ENCODE peak calls at places on chromosome 21, in four cellular contexts. E is hippocampal formation; Y is H9; N is activated CD4-positive, alpha-beta T cell treated with anti-CD3 and anti-CD28 coated beads, Interleukin-2, amount 10 ng/mL, durations not matched to agents 7 days and 5 days. C is an unnamed sample.

GRCh38 chr21:39874759-39875158 is 7.5 kb downstream of the PCP4 start:
- DNase-seq in E (no peak), N (no peak), Y (no peak), C (no peak)

GRCh38 chr21:46480466-46480865 is 21.8 kb downstream of the DIP2A start:
- DNase-seq in N (no peak), E (no peak), Y (no peak), C (no peak)

GRCh38 chr21:28421716-28422480 is 570.8 kb downstream of the LTN1 start:
- DNase-seq in E (no peak), Y (no peak), N (no peak), C (no peak)

GRCh38 chr21:36589352-36589971 is 109.5 kb upstream of the SIM2 start:
- DNase-seq in Y (peak), E (no peak), N (peak), C (no peak)

GRCh38 chr21:32712043-32712442 is 15.8 kb downstream of the SYNJ1 start:
- DNase-seq in E (no peak), Y (no peak), N (peak), C (no peak)

GRCh38 chr21:25563399-25564116 is 43.7 kb downstream of the MRPL39 start:
- DNase-seq in Y (no peak), E (no peak), N (peak), C (no peak)

GRCh38 chr21:34614693-34615486 is at the start of gene RCAN1:
- DNase-seq in N (peak), E (peak), Y (peak), C (peak)

GRCh38 chr21:43266534-43266933 is 97.7 kb downstream of the CRYAA start:
- DNase-seq in Y (no peak), N (no peak), E (no peak), C (no peak)

GRCh38 chr21:43192501-43193081 is 23.8 kb downstream of the CRYAA start:
- DNase-seq in E (no peak), N (no peak), Y (no peak), C (no peak)

GRCh38 chr21:41280115-41280919 is 36.3 kb upstream of the FAM3B start:
- DNase-seq in Y (no peak), E (no peak), N (no peak), C (no peak)

GRCh38 chr21:43209575-43210453 is 41.0 kb downstream of the CRYAA start:
- DNase-seq in N (no peak), Y (peak), E (no peak), C (no peak)

GRCh38 chr21:15549671-15550070 is 180.1 kb upstream of the USP25 start:
- DNase-seq in N (no peak), Y (peak), E (no peak), C (no peak)

GRCh38 chr21:27648560-27648959 is 681.7 kb upstream of the ADAMTS5 start:
- DNase-seq in E (no peak), Y (no peak), N (no peak), C (no peak)

GRCh38 chr21:33761104-33762036 is 119.1 kb downstream of the ITSN1 start:
- DNase-seq in E (no peak), N (no peak), Y (no peak), C (no peak)

GRCh38 chr21:27649323-27649722 is 682.4 kb upstream of the ADAMTS5 start:
- DNase-seq in Y (no peak), E (no peak), N (no peak), C (no peak)

GRCh38 chr21:44854664-44855446 is 18.6 kb downstream of the PTTG1IP start:
- DNase-seq in N (peak), Y (no peak), E (no peak), C (no peak)

GRCh38 chr21:36097427-36098230 is 27.8 kb downstream of the CBR1 start:
- DNase-seq in E (no peak), N (no peak), Y (no peak), C (no peak)

GRCh38 chr21:42746593-42747266 is 93.3 kb downstream of the PDE9A start:
- DNase-seq in N (peak), E (no peak), Y (no peak), C (no peak)

GRCh38 chr21:16241500-16241963 is 511.8 kb downstream of the USP25 start:
- DNase-seq in Y (peak), N (no peak), E (no peak), C (no peak)

GRCh38 chr21:46093668-46094400 is 4.1 kb upstream of the COL6A2 start:
- DNase-seq in N (no peak), E (no peak), Y (peak), C (no peak)

GRCh38 chr21:38958940-38959685 is 153.4 kb downstream of the ETS2 start:
- DNase-seq in Y (no peak), E (no peak), N (no peak), C (no peak)

GRCh38 chr21:20999567-21000169 is 1.5 kb downstream of the NCAM2 start:
- DNase-seq in Y (peak), N (peak), E (peak), C (no peak)

GRCh38 chr21:8988696-8989095 is 1532.7 kb upstream of the TPTE start:
- DNase-seq in Y (no peak), N (no peak), E (no peak), C (no peak)